ENCODE peak calls at places on chromosomes 12 and 14, in nine cellular contexts. A is GM23248; F is GM23338; D is brain microvascular endothelial cell; L is suprapubic skin; R is IMR-90; U is endodermal cell; M is lung; P is CD8-positive, alpha-beta memory T cell. I is an unnamed sample.

GRCh38 chr12:113002155-113002554 is 23.8 kb downstream of the OAS2 start:
- DNase-seq in D (no peak), F (no peak), U (no peak), L (peak), P (no peak), R (no peak), A (no peak), M (no peak), I (peak)

GRCh38 chr14:98946995-98947394 is 325.0 kb downstream of the BCL11B start:
- DNase-seq in M (no peak), F (peak), P (no peak), D (no peak), R (no peak), A (peak), U (peak), L (peak), I (no peak)

GRCh38 chr14:65877631-65878030 is 465.1 kb downstream of the FUT8 start:
- DNase-seq in D (no peak), M (no peak), R (no peak), L (no peak), F (no peak), U (no peak), A (no peak), P (no peak), I (no peak)

GRCh38 chr12:97312570-97313135 is 150.0 kb upstream of the RMST start:
- DNase-seq in M (no peak), D (no peak), P (no peak), A (no peak), U (peak), R (no peak), F (peak), L (no peak), I (no peak)

GRCh38 chr12:121186826-121187225 is 23.1 kb upstream of the P2RX4 start:
- DNase-seq in F (no peak), D (no peak), M (no peak), A (no peak), R (no peak), P (no peak), L (no peak), U (no peak), I (no peak)

GRCh38 chr12:116797885-116798284 is 59.8 kb downstream of the RNFT2 start:
- DNase-seq in U (no peak), F (no peak), A (no peak), R (no peak), L (no peak), M (no peak), P (no peak), D (no peak), I (no peak)

GRCh38 chr12:121748571-121749265 is 36.2 kb downstream of the TMEM120B start:
- DNase-seq in D (peak), F (peak), M (no peak), A (peak), P (no peak), U (peak), L (no peak), R (peak), I (no peak)

GRCh38 chr12:116278259-116278595 is 734 bp upstream of the MED13L start:
- DNase-seq in P (no peak), R (no peak), L (no peak), A (no peak), D (no peak), F (no peak), U (no peak), M (no peak), I (no peak)

GRCh38 chr12:46835785-46836184 is 10.0 kb upstream of the SLC38A4 start:
- DNase-seq in L (no peak), R (no peak), M (no peak), F (no peak), U (no peak), D (no peak), A (no peak), P (no peak), I (no peak)

GRCh38 chr12:57813111-57813970 is 5.2 kb downstream of the AVIL start:
- DNase-seq in P (no peak), M (no peak), L (no peak), A (no peak), F (no peak), R (no peak), D (no peak), U (no peak), I (no peak)

GRCh38 chr14:32697704-32698103 is 241.0 kb upstream of the NPAS3 start:
- DNase-seq in P (no peak), L (no peak), F (no peak), R (peak), A (peak), D (peak), M (no peak), U (no peak), I (no peak)

GRCh38 chr14:105850853-105851581 is 324.6 kb downstream of the TMEM121 start:
- DNase-seq in D (no peak), A (no peak), M (no peak), L (no peak), U (peak), P (no peak), F (no peak), R (no peak), I (peak)

GRCh38 chr12:114248527-114248926 is 157.4 kb downstream of the TBX5 start:
- DNase-seq in L (no peak), F (peak), U (peak), R (no peak), D (no peak), M (no peak), P (no peak), A (peak), I (no peak)

GRCh38 chr14:89190779-89191513 is 226.1 kb downstream of the FOXN3 start:
- DNase-seq in M (no peak), L (no peak), P (no peak), U (no peak), F (peak), D (no peak), R (no peak), A (no peak), I (no peak)

GRCh38 chr12:72134934-72135333 is 137.2 kb upstream of the TRHDE start:
- DNase-seq in A (no peak), U (no peak), F (no peak), R (no peak), D (no peak), P (no peak), L (no peak), M (no peak), I (no peak)

GRCh38 chr14:97978336-97978735 is 1181.2 kb downstream of the VRK1 start:
- DNase-seq in R (no peak), U (peak), P (peak), F (peak), D (peak), L (peak), M (peak), A (peak), I (peak)

GRCh38 chr12:29072631-29073030 is 76.4 kb upstream of the FAR2 start:
- DNase-seq in D (no peak), F (peak), R (peak), P (no peak), M (no peak), A (peak), U (peak), L (no peak), I (no peak)

DNA sequence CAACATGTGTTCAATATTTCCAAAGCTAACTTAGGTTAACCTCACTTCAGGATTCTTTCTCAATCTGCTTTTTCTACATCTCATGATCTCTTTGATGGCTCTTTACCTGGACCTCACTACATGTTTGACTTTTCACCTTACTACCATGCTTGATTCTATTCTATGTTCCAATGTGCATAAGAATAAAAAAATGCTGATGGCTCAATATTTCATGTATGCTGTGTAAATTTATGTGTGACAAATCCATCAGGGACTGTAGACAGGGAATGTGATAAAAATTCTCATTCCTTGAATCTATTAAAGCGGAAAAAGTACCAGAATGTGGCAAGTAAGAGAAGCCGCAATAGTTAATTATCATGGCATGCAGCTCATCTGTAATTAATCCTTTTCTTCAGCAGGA is 276.8 kb upstream of the PRKD1 start:
- DNase-seq in M (no peak), A (no peak), D (no peak), U (no peak), L (no peak), P (no peak), F (no peak), R (no peak), I (no peak)
- H3K27ac ChIP-seq in M (no peak), A (no peak), D (no peak), U (no peak), L (no peak), P (no peak), F (no peak), R (no peak), I (no peak)

GRCh38 chr14:81981311-81981675 is 447.6 kb upstream of the SEL1L start:
- DNase-seq in L (no peak), U (no peak), F (no peak), M (no peak), R (no peak), P (no peak), A (no peak), D (no peak), I (no peak)

GRCh38 chr14:81986005-81986404 is 452.4 kb upstream of the SEL1L start:
- DNase-seq in D (no peak), F (no peak), A (no peak), M (no peak), L (no peak), R (no peak), U (no peak), P (no peak), I (no peak)

GRCh38 chr14:81982056-81982455 is 448.4 kb upstream of the SEL1L start:
- DNase-seq in D (no peak), L (no peak), U (no peak), M (no peak), F (no peak), A (no peak), R (no peak), P (no peak), I (no peak)

DNA sequence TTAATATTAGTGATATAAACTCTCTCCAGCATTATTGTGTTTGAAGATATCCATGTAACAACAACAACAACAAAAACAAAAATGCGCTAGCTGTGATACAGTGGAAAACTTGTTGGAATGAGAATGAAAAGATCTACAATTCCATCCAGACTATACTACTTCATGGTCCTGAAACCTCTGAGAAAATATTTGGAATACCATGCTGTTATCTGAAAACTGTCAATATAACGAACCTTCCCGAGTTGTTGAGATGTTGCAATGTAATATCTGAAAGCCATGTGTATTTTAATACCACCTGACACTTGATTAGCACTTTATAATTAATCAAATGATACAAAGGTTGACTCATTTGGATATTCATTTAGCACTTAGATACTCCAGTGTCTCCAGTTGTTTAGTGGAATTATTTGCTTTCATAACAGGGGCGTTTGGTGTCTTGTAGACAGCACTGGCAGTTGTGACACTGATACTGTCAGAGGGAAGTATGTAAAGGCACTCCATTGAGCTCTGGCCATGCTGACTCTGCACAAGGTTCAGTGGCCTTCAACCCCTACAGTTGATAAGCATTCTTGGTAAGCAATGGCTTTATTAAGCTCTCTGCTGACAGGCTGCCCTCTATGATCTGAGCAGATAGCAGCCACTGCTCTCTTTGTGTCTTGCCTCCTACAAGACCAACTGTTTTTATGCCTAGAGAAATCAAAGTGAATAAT is 447.1 kb upstream of the SEL1L start:
- DNase-seq in R (no peak), A (no peak), L (no peak), P (no peak), U (no peak), F (no peak), D (no peak), M (no peak), I (no peak)
- H3K4me3 ChIP-seq in R (no peak), A (no peak), L (no peak), P (no peak), U (no peak), F (no peak), D (no peak), M (no peak), I (no peak)

GRCh38 chr12:67645126-67645525 is 3.4 kb upstream of the DYRK2 start:
- DNase-seq in L (no peak), P (no peak), U (no peak), R (no peak), F (no peak), A (no peak), D (no peak), M (no peak), I (no peak)
- H3K27ac ChIP-seq in L (no peak), P (no peak), U (no peak), R (no peak), F (no peak), A (peak), D (no peak), M (no peak), I (no peak)

DNA sequence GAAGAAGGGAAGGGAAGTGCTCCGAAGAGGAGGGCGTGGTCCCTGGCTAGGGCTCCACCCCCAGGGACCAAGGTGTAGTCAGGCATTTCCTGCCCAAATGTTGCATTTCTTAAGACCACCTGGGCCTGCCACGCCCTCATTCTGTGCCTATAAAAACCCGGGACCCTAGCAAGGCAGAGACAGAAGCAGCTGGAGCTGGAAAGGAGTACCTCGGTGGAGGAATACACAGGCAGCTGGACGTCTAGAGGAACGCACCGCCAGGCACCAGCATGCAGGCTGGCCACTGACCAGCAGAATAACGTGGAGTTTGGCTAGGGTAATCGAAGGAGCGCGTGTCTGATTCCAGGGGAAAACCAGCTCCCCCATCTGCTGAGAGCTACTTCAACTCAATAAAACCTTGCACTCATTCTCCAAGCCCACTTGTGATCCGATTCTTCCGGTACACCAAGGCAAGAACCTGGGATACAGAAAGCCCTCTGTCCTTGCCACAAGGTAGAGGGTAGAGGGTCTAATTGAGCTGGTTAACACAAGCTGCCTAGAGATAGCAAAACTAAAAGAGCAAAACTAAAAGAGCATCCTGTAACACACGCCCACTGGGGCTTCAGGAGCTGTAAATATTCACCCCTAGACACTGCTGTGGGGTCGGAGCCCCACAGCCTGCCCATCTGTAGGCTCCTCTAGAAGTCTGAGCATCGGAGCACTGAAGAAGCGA is 21.0 kb downstream of the CFL2 start:
- DNase-seq in U (peak), P (peak), F (peak), L (no peak), D (no peak), A (peak), R (no peak), M (peak), I (peak)
- H3K4me3 ChIP-seq in U (no peak), P (no peak), F (peak), L (peak), D (no peak), A (peak), R (no peak), M (peak), I (peak)

GRCh38 chr12:52231305-52232232 is 1.5 kb upstream of the KRT7 start:
- DNase-seq in F (no peak), L (no peak), P (no peak), R (no peak), A (no peak), U (no peak), M (peak), D (no peak), I (no peak)

GRCh38 chr12:52233462-52234141 is 559 bp downstream of the KRT7 start:
- DNase-seq in P (no peak), M (no peak), F (peak), R (no peak), L (no peak), U (peak), D (no peak), A (no peak), I (no peak)

GRCh38 chr12:52232233-52232915 is 669 bp upstream of the KRT7 start:
- DNase-seq in F (peak), A (no peak), R (no peak), P (no peak), M (no peak), U (no peak), L (no peak), D (no peak), I (no peak)

GRCh38 chr12:52234226-52234810 is 1.3 kb downstream of the KRT7 start:
- DNase-seq in U (no peak), P (no peak), F (peak), R (no peak), A (no peak), D (no peak), M (no peak), L (no peak), I (no peak)

GRCh38 chr12:52232916-52233461 is at the start of gene KRT7:
- DNase-seq in D (no peak), L (no peak), F (peak), U (peak), A (no peak), M (peak), R (no peak), P (no peak), I (peak)
- H3K27ac ChIP-seq in D (peak), L (peak), F (no peak), U (no peak), A (no peak), M (peak), R (no peak), P (no peak), I (no peak)

GRCh38 chr12:6613015-6613775 is 6.0 kb upstream of the CHD4 start:
- DNase-seq in P (no peak), A (peak), F (peak), M (peak), L (no peak), U (peak), R (peak), D (peak), I (no peak)

GRCh38 chr12:6612247-6612646 is 5.1 kb upstream of the CHD4 start:
- DNase-seq in A (no peak), M (no peak), P (no peak), U (no peak), F (no peak), D (no peak), R (no peak), L (no peak), I (no peak)

GRCh38 chr12:6613776-6614512 is 6.8 kb upstream of the CHD4 start:
- DNase-seq in F (peak), M (peak), D (peak), P (peak), R (peak), L (peak), A (peak), U (peak), I (peak)

GRCh38 chr12:6614513-6615177 is 7.5 kb upstream of the CHD4 start:
- DNase-seq in P (no peak), U (peak), M (no peak), F (peak), A (peak), D (no peak), R (no peak), L (no peak), I (no peak)

GRCh38 chr12:6612652-6613014 is 5.5 kb upstream of the CHD4 start:
- DNase-seq in P (no peak), R (no peak), F (no peak), L (no peak), D (no peak), M (no peak), A (peak), U (no peak), I (peak)
- H3K4me3 ChIP-seq in P (peak), R (no peak), F (peak), L (peak), D (no peak), M (no peak), A (no peak), U (no peak), I (no peak)

I was measured in pancreas.